ENCODE peak calls at places on chromosomes 12 and 14, in ten cellular contexts. H is cardiac muscle cell; Z is uterus; J is mucosa of descending colon; X is activated CD4-positive, CD25-positive, alpha-beta regulatory T cell; B is neural crest cell; G is AG08396; A is NCI-H446; U is MCF 10A; O is activated CD4-positive, alpha-beta T cell treated with anti-CD3 and anti-CD28 coated beads, Interleukin-2, amount 50 U/mL, for 48 hours. R is an unnamed sample.
A peak's percentile ranks its signal among the peaks of the same experiment; 100 is the strongest.

GRCh38 chr14:87600236-87600635 is 392.7 kb downstream of the GALC start:
- DNase-seq in G (no peak), J (no peak), H (no peak), Z (no peak), X (no peak), B (no peak), U (no peak), A (no peak), O (no peak), R (no peak)

GRCh38 chr14:60356921-60357550 is 108.0 kb downstream of the PPM1A start:
- DNase-seq in Z (no peak), U (no peak), A (no peak), X (no peak), J (no peak), O (no peak), G (no peak), B (peak; percentile 26), H (peak; percentile 1), R (no peak)

GRCh38 chr14:26531894-26532293 is 65.9 kb downstream of the NOVA1 start:
- DNase-seq in Z (no peak), U (peak; percentile 30), J (no peak), G (peak; percentile 3), H (peak; percentile 79), X (no peak), O (no peak), B (no peak), A (no peak), R (no peak)

GRCh38 chr12:2322554-2323120 is 269.9 kb downstream of the CACNA1C start:
- DNase-seq in A (no peak), B (no peak), G (no peak), Z (no peak), O (no peak), X (no peak), J (no peak), U (no peak), H (no peak), R (no peak)

GRCh38 chr14:46574236-46574970 is 77.2 kb downstream of the RPL10L start:
- DNase-seq in G (no peak), U (peak; percentile 17), Z (no peak), O (no peak), X (no peak), H (peak; percentile 36), B (no peak), J (no peak), A (no peak), R (no peak)

GRCh38 chr12:132161046-132161781 is 17.0 kb downstream of the NOC4L start:
- DNase-seq in G (no peak), B (no peak), X (no peak), O (no peak), H (peak; percentile 68), U (peak; percentile 56), J (peak; percentile 32), A (no peak), Z (no peak), R (no peak)

GRCh38 chr12:124768462-124769165 is 95.0 kb downstream of the SCARB1 start:
- DNase-seq in A (peak; percentile 22), G (no peak), X (no peak), J (no peak), B (no peak), O (no peak), H (no peak), U (no peak), Z (no peak), R (no peak)

GRCh38 chr12:83996671-83997070 is 915.9 kb downstream of the SLC6A15 start:
- DNase-seq in X (no peak), B (no peak), H (no peak), Z (no peak), O (no peak), G (no peak), J (no peak), A (no peak), U (peak; percentile 13), R (no peak)

GRCh38 chr12:130347588-130347987 is 9.9 kb downstream of the PIWIL1 start:
- DNase-seq in B (no peak), X (no peak), O (no peak), G (no peak), J (no peak), Z (no peak), U (no peak), H (no peak), A (peak; percentile 2), R (no peak)

GRCh38 chr12:45655186-45655585 is 74.3 kb upstream of the ARID2 start:
- DNase-seq in X (peak; percentile 4), A (no peak), B (no peak), H (peak; percentile 26), J (no peak), U (peak; percentile 62), O (peak; percentile 25), Z (no peak), G (no peak), R (no peak)

GRCh38 chr14:99514552-99515300 is 33.5 kb downstream of the CCNK start:
- DNase-seq in X (no peak), A (no peak), J (no peak), G (no peak), O (no peak), Z (no peak), H (no peak), U (no peak), B (no peak), R (no peak)

GRCh38 chr14:95486875-95487668 is 29.4 kb downstream of the SYNE3 start:
- DNase-seq in A (no peak), J (peak; percentile 67), X (no peak), H (no peak), U (no peak), O (no peak), B (no peak), G (no peak), Z (no peak), R (no peak)

GRCh38 chr14:99129211-99129696 is 142.7 kb downstream of the BCL11B start:
- DNase-seq in G (no peak), B (no peak), O (no peak), A (no peak), H (no peak), J (no peak), Z (no peak), X (no peak), U (no peak), R (no peak)

GRCh38 chr12:49645151-49646039 is 22.0 kb downstream of the PRPF40B start:
- DNase-seq in G (no peak), A (no peak), B (no peak), Z (no peak), J (no peak), H (no peak), X (no peak), U (no peak), O (no peak), R (no peak)

GRCh38 chr14:21258194-21258888 is 10.9 kb downstream of the HNRNPC start:
- DNase-seq in H (no peak), Z (no peak), J (no peak), X (no peak), B (no peak), U (no peak), O (no peak), G (no peak), A (no peak), R (no peak)

GRCh38 chr12:131102493-131102931 is 148.8 kb downstream of the ADGRD1 start:
- DNase-seq in O (no peak), B (no peak), G (no peak), J (no peak), H (no peak), U (no peak), Z (no peak), X (no peak), A (no peak), R (no peak)

GRCh38 chr14:24264298-24264697 is 1.3 kb upstream of the TGM1 start:
- DNase-seq in X (no peak), J (no peak), O (no peak), Z (no peak), G (no peak), A (no peak), B (no peak), U (peak; percentile 87), H (no peak), R (no peak)

GRCh38 chr12:26919216-26919555 is 18.6 kb downstream of the INTS13 start:
- DNase-seq in X (no peak), A (no peak), H (no peak), O (no peak), Z (no peak), U (no peak), G (no peak), J (no peak), B (peak; percentile 20), R (no peak)

GRCh38 chr14:101132051-101132541 is 228.6 kb upstream of the RTL1 start:
- DNase-seq in A (no peak), J (no peak), H (no peak), B (no peak), O (no peak), Z (no peak), X (no peak), G (no peak), U (no peak), R (no peak)

GRCh38 chr12:69685810-69686209 is 13.3 kb downstream of the BEST3 start:
- DNase-seq in B (no peak), O (no peak), J (no peak), X (no peak), Z (no peak), G (no peak), U (peak; percentile 70), H (peak; percentile 22), A (peak; percentile 29), R (no peak)

GRCh38 chr12:3304436-3305135 is 186.4 kb upstream of the PRMT8 start:
- DNase-seq in B (no peak), O (no peak), J (no peak), A (no peak), X (no peak), Z (no peak), H (peak; percentile 62), U (peak; percentile 74), G (peak; percentile 70), R (peak; percentile 56)

GRCh38 chr14:22848391-22849164 is 12.2 kb downstream of the MMP14 start:
- DNase-seq in X (no peak), A (peak; percentile 88), U (no peak), J (peak; percentile 76), B (no peak), O (no peak), Z (peak; percentile 93), G (peak; percentile 77), H (peak; percentile 98), R (peak; percentile 91)